ENCODE peak calls at places on chromosomes 2 and 18, in eight cellular contexts. L is gastrocnemius medialis; O is WERI-Rb-1; D is A549; P is lower lobe of right lung; Y is CD8-positive, alpha-beta T cell; N is heart left ventricle; M is upper lobe of right lung. X is an unnamed sample.

GRCh38 chr18:5197032-5197434 is at the start of gene AKAIN1:
- DNase-seq in L (no peak), O (peak), D (no peak), P (no peak), Y (no peak), N (peak), M (peak), X (peak)

GRCh38 chr2:65056990-65057375 is 767 bp downstream of the CEP68 start:
- DNase-seq in L (no peak), O (no peak), D (no peak), P (no peak), Y (no peak), N (no peak), M (no peak), X (no peak)

GRCh38 chr2:24919977-24920812 is at the start of gene ADCY3:
- DNase-seq in L (no peak), O (peak), D (peak), P (peak), Y (peak), N (peak), M (peak), X (peak)

GRCh38 chr2:240302041-240302440 is 133.4 kb upstream of the GPC1 start:
- DNase-seq in L (no peak), O (no peak), D (no peak), P (no peak), Y (no peak), N (no peak), M (peak), X (peak)

GRCh38 chr18:45589559-45590041 is 25.7 kb upstream of the SLC14A2 start:
- DNase-seq in L (no peak), O (no peak), D (no peak), P (no peak), Y (no peak), N (peak), M (no peak), X (no peak)

GRCh38 chr2:6652271-6652670 is 213.4 kb downstream of the CMPK2 start:
- DNase-seq in L (no peak), O (no peak), D (no peak), P (no peak), Y (no peak), N (no peak), M (no peak), X (no peak)

GRCh38 chr2:75476778-75477177 is 84.0 kb downstream of the EVA1A start:
- DNase-seq in L (no peak), O (no peak), D (no peak), P (no peak), Y (no peak), N (no peak), M (no peak), X (no peak)

GRCh38 chr2:3320910-3321605 is 56.6 kb downstream of the EIPR1 start:
- DNase-seq in L (no peak), O (no peak), D (no peak), P (no peak), Y (no peak), N (no peak), M (no peak), X (no peak)

GRCh38 chr2:179595284-179595683 is 266.1 kb downstream of the ZNF385B start:
- DNase-seq in L (no peak), O (peak), D (no peak), P (no peak), Y (no peak), N (no peak), M (no peak), X (no peak)

GRCh38 chr2:241609859-241610793 is 26.8 kb downstream of the THAP4 start:
- DNase-seq in L (peak), O (no peak), D (no peak), P (peak), Y (peak), N (peak), M (peak), X (peak)

GRCh38 chr2:88296209-88296608 is 126.1 kb downstream of the THNSL2 start:
- DNase-seq in L (no peak), O (no peak), D (no peak), P (no peak), Y (no peak), N (no peak), M (no peak), X (no peak)

GRCh38 chr2:234745347-234745746 is 206.5 kb upstream of the SH3BP4 start:
- DNase-seq in L (no peak), O (peak), D (peak), P (no peak), Y (no peak), N (no peak), M (no peak), X (no peak)

GRCh38 chr2:200668473-200668872 is 82.7 kb downstream of the AOX1 start:
- DNase-seq in L (no peak), O (no peak), D (no peak), P (no peak), Y (no peak), N (no peak), M (no peak), X (no peak)

GRCh38 chr18:79507076-79507545 is 111.4 kb downstream of the NFATC1 start:
- DNase-seq in L (peak), O (no peak), D (no peak), P (peak), Y (no peak), N (peak), M (peak), X (peak)

GRCh38 chr18:28204154-28204553 is 27.2 kb upstream of the CDH2 start:
- DNase-seq in L (no peak), O (no peak), D (peak), P (no peak), Y (no peak), N (no peak), M (no peak), X (no peak)

GRCh38 chr2:135798762-135799161 is 38.2 kb downstream of the LCT start:
- DNase-seq in L (no peak), O (no peak), D (peak), P (no peak), Y (no peak), N (no peak), M (no peak), X (no peak)

GRCh38 chr2:219644801-219645480 is 17.5 kb downstream of the SLC4A3 start:
- DNase-seq in L (peak), O (peak), D (no peak), P (peak), Y (no peak), N (peak), M (peak), X (peak)

GRCh38 chr18:13940326-13940725 is 25.0 kb upstream of the MC2R start:
- DNase-seq in L (no peak), O (no peak), D (no peak), P (no peak), Y (no peak), N (no peak), M (no peak), X (no peak)

GRCh38 chr18:48022021-48022420 is 91.6 kb upstream of the SMAD2 start:
- DNase-seq in L (no peak), O (no peak), D (no peak), P (no peak), Y (no peak), N (no peak), M (peak), X (no peak)

GRCh38 chr2:221477697-221478096 is 94.4 kb downstream of the EPHA4 start:
- DNase-seq in L (no peak), O (no peak), D (no peak), P (no peak), Y (no peak), N (no peak), M (no peak), X (no peak)

GRCh38 chr2:18750662-18751554 is 161.5 kb upstream of the NT5C1B start:
- DNase-seq in L (no peak), O (no peak), D (no peak), P (no peak), Y (no peak), N (no peak), M (no peak), X (no peak)

GRCh38 chr2:23574919-23575654 is 190.1 kb downstream of the KLHL29 start:
- DNase-seq in L (no peak), O (no peak), D (no peak), P (no peak), Y (no peak), N (no peak), M (no peak), X (no peak)

GRCh38 chr2:23584054-23584745 is 199.2 kb downstream of the KLHL29 start:
- DNase-seq in L (peak), O (no peak), D (no peak), P (peak), Y (no peak), N (no peak), M (no peak), X (no peak)

GRCh38 chr2:23579674-23580073 is 194.7 kb downstream of the KLHL29 start:
- DNase-seq in L (no peak), O (no peak), D (no peak), P (no peak), Y (no peak), N (no peak), M (no peak), X (no peak)

GRCh38 chr2:23583467-23583866 is 198.5 kb downstream of the KLHL29 start:
- DNase-seq in L (no peak), O (no peak), D (no peak), P (peak), Y (no peak), N (no peak), M (no peak), X (no peak)

DNA sequence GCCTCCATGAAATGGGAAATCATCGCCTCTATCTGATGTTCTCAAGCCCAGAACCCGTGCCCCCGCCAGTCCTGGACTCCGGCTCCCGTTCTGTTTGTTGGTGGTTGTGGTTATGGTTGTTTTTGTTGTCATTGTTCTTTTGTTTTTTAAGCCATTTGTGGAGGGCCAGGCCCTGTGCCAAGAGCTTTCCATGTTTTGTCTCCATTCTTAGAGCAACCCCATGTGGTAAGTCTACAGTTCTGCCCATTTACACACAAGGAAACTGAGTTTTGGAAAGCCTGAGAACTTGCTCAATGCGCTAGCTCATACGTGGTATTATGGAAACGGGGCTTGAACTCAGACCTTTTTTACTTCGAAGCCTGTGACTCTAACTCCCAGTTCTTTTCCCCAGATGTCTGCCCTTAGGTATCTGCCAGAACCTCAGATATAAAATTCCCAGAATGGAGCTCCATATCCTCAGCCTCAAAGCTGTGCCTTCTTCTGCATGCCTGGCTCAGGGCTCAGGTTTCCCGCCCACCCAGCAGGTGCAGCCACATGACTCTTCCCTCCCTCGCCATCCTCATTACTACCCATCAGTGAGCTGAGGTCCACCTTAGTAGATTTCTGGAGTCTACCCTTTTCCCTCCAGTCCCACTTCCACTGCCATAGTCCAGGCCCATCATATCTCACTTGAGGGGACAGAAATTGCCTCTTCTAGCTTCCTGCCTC is 194.1 kb downstream of the KLHL29 start:
- DNase-seq in L (no peak), O (no peak), D (no peak), P (no peak), Y (no peak), N (no peak), M (no peak), X (no peak)
- TF ChIP-seq CTCF in L (no peak), O (no peak), D (no peak), P (no peak), Y (no peak), N (no peak), M (no peak), X (peak)

DNA sequence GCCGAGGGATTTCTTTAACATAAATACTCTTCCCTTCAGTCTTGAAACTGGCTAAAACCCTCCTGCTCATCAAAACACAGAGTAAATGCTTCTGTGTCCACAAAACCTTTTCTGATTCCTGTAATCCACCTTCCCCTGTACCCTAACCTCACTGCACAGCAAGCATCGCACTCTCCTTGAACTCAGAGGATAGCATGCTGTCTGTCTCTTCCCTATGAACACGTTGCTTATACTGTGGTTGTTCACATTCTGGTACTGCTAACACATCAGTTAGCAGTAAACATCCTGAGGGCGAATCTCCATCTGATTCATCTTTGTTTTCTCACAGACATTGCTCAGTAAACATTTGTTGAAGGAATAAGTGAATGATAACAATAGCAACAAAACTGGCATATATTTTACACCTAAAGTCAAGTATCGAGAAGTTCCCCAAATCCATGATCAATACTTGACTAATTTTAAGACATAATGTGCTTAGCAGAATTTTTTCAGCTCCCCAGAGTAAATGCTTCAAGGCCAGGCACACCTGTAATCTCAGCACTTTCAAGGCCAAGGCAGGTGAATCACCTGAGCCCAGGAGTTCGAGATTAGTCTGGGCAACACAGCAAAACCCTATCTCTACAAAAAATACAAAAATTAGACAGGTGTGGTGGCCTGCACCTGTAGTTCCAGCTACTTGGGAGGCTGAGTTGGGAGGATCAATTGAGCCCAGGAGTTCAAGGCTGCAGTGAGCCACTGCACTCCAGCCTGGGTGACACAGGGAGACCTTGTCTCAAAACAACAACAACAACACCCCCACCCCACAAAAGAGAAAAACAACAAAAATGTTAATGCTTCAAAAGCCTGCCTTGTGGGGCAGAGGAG is 45.6 kb upstream of the LPIN2 start:
- DNase-seq in L (no peak), O (no peak), D (peak), P (no peak), Y (no peak), N (no peak), M (no peak), X (no peak)
- H3K27ac ChIP-seq in L (no peak), O (no peak), D (peak), P (peak), Y (peak), N (no peak), M (peak), X (peak)

GRCh38 chr18:3455090-3455640 is 5.2 kb downstream of the TGIF1 start:
- DNase-seq in L (no peak), O (no peak), D (no peak), P (no peak), Y (no peak), N (no peak), M (no peak), X (no peak)

GRCh38 chr18:3457261-3457724 is 7.3 kb downstream of the TGIF1 start:
- DNase-seq in L (no peak), O (no peak), D (peak), P (no peak), Y (no peak), N (no peak), M (no peak), X (no peak)

GRCh38 chr18:3454365-3455089 is 4.6 kb downstream of the TGIF1 start:
- DNase-seq in L (no peak), O (peak), D (peak), P (no peak), Y (peak), N (peak), M (no peak), X (no peak)

GRCh38 chr18:3456686-3457069 is 6.7 kb downstream of the TGIF1 start:
- DNase-seq in L (no peak), O (no peak), D (peak), P (no peak), Y (no peak), N (no peak), M (no peak), X (no peak)

GRCh38 chr18:3455938-3456685 is 6.1 kb downstream of the TGIF1 start:
- DNase-seq in L (no peak), O (no peak), D (peak), P (no peak), Y (no peak), N (no peak), M (no peak), X (no peak)
- H3K4me3 ChIP-seq in L (no peak), O (no peak), D (peak), P (no peak), Y (no peak), N (no peak), M (no peak), X (no peak)

GRCh38 chr2:168796583-168797285 is 5.7 kb upstream of the NOSTRIN start:
- DNase-seq in L (no peak), O (no peak), D (no peak), P (no peak), Y (no peak), N (peak), M (no peak), X (no peak)

GRCh38 chr2:168798076-168798887 is 4.2 kb upstream of the NOSTRIN start:
- DNase-seq in L (no peak), O (no peak), D (no peak), P (no peak), Y (no peak), N (peak), M (no peak), X (no peak)

GRCh38 chr2:168801456-168801855 is 981 bp upstream of the NOSTRIN start:
- DNase-seq in L (no peak), O (no peak), D (no peak), P (no peak), Y (no peak), N (no peak), M (no peak), X (no peak)

GRCh38 chr2:168797286-168797655 is 5.2 kb upstream of the NOSTRIN start:
- DNase-seq in L (no peak), O (no peak), D (peak), P (no peak), Y (no peak), N (no peak), M (no peak), X (no peak)

GRCh38 chr2:168798888-168799410 is 3.5 kb upstream of the NOSTRIN start:
- DNase-seq in L (no peak), O (no peak), D (no peak), P (no peak), Y (no peak), N (no peak), M (no peak), X (no peak)
- TF ChIP-seq CTCF in L (no peak), O (no peak), D (no peak), P (no peak), Y (no peak), N (no peak), M (no peak), X (no peak)